ENCODE peak calls at places on chromosome 5, in ten cellular contexts. G is ascending aorta, P is fibroblast of mammary gland, L is fibroblast of villous mesenchyme, K is AG04450, V is choroid plexus epithelial cell, C is upper lobe of right lung, T is heart left ventricle, Q is AG10803, X is cardiac fibroblast. A is an unnamed sample.

GRCh38 chr5:103894882-103895281 is 332.3 kb upstream of the NUDT12 start:
- DNase-seq in L (no peak), Q (peak), X (no peak), P (peak), V (peak), C (no peak), G (no peak), K (no peak), T (no peak), A (no peak)

GRCh38 chr5:102834438-102834964 is 79.4 kb downstream of the PAM start:
- DNase-seq in V (no peak), G (no peak), P (no peak), K (no peak), Q (no peak), X (no peak), C (no peak), L (no peak), T (no peak), A (no peak)

GRCh38 chr5:41246376-41246775 is 33.0 kb upstream of the C6 start:
- DNase-seq in V (peak), P (peak), G (no peak), T (no peak), Q (peak), X (peak), K (peak), C (no peak), L (peak), A (peak)

GRCh38 chr5:176388003-176388340 is 426 bp downstream of the NOP16 start:
- DNase-seq in Q (no peak), G (no peak), X (peak), L (peak), K (no peak), V (peak), C (no peak), T (no peak), P (peak), A (no peak)

GRCh38 chr5:74954919-74955318 is 88.7 kb upstream of the FAM169A start:
- DNase-seq in Q (peak), T (no peak), V (peak), C (no peak), X (peak), P (peak), K (peak), L (peak), G (no peak), A (peak)

GRCh38 chr5:130720355-130720754 is 444.7 kb downstream of the HINT1 start:
- DNase-seq in T (no peak), C (no peak), Q (peak), X (peak), K (no peak), L (peak), P (peak), G (no peak), V (peak), A (peak)

GRCh38 chr5:113294341-113295110 is 140.3 kb downstream of the TSSK1B start:
- DNase-seq in K (peak), G (peak), C (peak), L (peak), P (peak), Q (peak), X (peak), T (peak), V (peak), A (peak)

GRCh38 chr5:157816682-157817268 is 42.2 kb downstream of the CLINT1 start:
- DNase-seq in P (peak), X (peak), T (no peak), L (peak), K (no peak), Q (peak), G (no peak), C (no peak), V (peak), A (peak)

GRCh38 chr5:112417931-112418358 is 1.1 kb downstream of the EPB41L4A start:
- DNase-seq in X (peak), G (no peak), C (peak), L (peak), P (peak), V (peak), Q (no peak), T (peak), K (no peak), A (peak)

GRCh38 chr5:37189355-37189754 is 59.8 kb downstream of the CPLANE1 start:
- DNase-seq in T (no peak), X (no peak), C (no peak), P (peak), Q (peak), L (peak), V (peak), K (no peak), G (no peak), A (no peak)

GRCh38 chr5:150153957-150154617 is 1.6 kb downstream of the PDGFRB start:
- DNase-seq in K (no peak), T (no peak), V (peak), P (peak), C (no peak), G (no peak), X (peak), L (peak), Q (peak), A (no peak)
- H3K4me3 ChIP-seq in K (peak), T (peak), V (peak), P (peak), C (peak), G (peak), X (peak), L (peak), Q (peak), A (no peak)

GRCh38 chr5:135178476-135179155 is 144.6 kb upstream of the PITX1 start:
- DNase-seq in X (no peak), L (no peak), C (no peak), V (no peak), T (no peak), P (no peak), G (no peak), Q (no peak), K (no peak), A (no peak)

GRCh38 chr5:135181653-135182052 is 147.6 kb upstream of the PITX1 start:
- DNase-seq in L (no peak), V (no peak), G (no peak), C (no peak), P (no peak), Q (no peak), X (no peak), T (no peak), K (no peak), A (no peak)

GRCh38 chr5:135176991-135177390 is 143.0 kb upstream of the PITX1 start:
- DNase-seq in C (no peak), T (no peak), G (no peak), L (no peak), Q (no peak), P (no peak), V (no peak), K (no peak), X (no peak), A (no peak)

GRCh38 chr5:135177591-135177990 is 143.6 kb upstream of the PITX1 start:
- DNase-seq in P (no peak), V (no peak), K (no peak), C (no peak), T (no peak), X (no peak), G (no peak), L (no peak), Q (no peak), A (no peak)

GRCh38 chr5:135179308-135179980 is 145.4 kb upstream of the PITX1 start:
- DNase-seq in X (no peak), K (no peak), L (no peak), G (no peak), P (no peak), V (no peak), Q (no peak), T (no peak), C (no peak), A (no peak)
- TF ChIP-seq CTCF in X (no peak), K (peak), L (peak), G (no peak), P (no peak), V (peak), Q (no peak), T (no peak), C (no peak), A (no peak)

GRCh38 chr5:81850932-81851331 is 100.0 kb upstream of the SSBP2 start:
- DNase-seq in Q (peak), T (no peak), P (no peak), X (no peak), L (peak), K (no peak), V (peak), G (no peak), C (no peak), A (no peak)
- H3K4me3 ChIP-seq in Q (peak), T (peak), P (no peak), X (peak), L (no peak), K (no peak), V (no peak), G (no peak), C (peak), A (no peak)

GRCh38 chr5:62097361-62097760 is 208.6 kb upstream of the KIF2A start:
- DNase-seq in T (no peak), P (no peak), L (no peak), V (no peak), Q (no peak), X (no peak), G (no peak), C (no peak), K (no peak), A (no peak)

DNA sequence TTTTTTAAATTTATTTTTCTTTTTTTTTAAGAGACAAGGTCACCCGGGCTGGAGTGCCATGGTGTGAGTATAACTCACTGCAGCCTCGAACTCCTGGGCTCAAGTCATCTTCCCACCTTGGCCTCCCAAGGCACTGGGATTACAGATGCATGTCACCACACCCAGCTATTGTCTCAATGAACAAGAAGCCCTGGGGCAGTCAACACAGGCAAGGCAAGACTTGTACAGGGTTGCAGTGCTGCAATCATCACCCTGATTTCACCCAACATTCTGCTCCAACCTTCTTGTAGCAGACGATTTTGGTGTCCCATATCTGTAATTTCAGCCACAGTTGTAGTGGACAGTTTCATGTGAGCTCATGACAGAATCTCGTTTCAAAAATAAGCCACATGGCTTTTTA is 205.8 kb upstream of the KIF2A start:
- DNase-seq in G (no peak), C (no peak), X (no peak), T (no peak), V (no peak), Q (no peak), K (no peak), P (no peak), L (no peak), A (peak)
- TF ChIP-seq CTCF in G (no peak), C (no peak), X (no peak), T (no peak), V (no peak), Q (no peak), K (no peak), P (no peak), L (no peak), A (no peak)

GRCh38 chr5:179822059-179822432 is 1.3 kb downstream of the SQSTM1 start:
- DNase-seq in C (no peak), L (no peak), T (no peak), V (no peak), K (no peak), X (no peak), G (no peak), Q (no peak), P (no peak), A (no peak)

GRCh38 chr5:179820483-179821297 is at the start of gene SQSTM1:
- DNase-seq in G (no peak), Q (peak), X (peak), K (peak), V (peak), C (peak), P (peak), T (peak), L (peak), A (peak)

GRCh38 chr5:179820127-179820482 is 600 bp upstream of the SQSTM1 start:
- DNase-seq in K (no peak), P (no peak), X (no peak), V (no peak), L (no peak), T (no peak), G (no peak), C (no peak), Q (no peak), A (no peak)

GRCh38 chr5:179822444-179822990 is 1.8 kb downstream of the SQSTM1 start:
- DNase-seq in K (no peak), G (no peak), Q (no peak), L (no peak), V (no peak), C (no peak), P (no peak), T (no peak), X (no peak), A (no peak)

GRCh38 chr5:179821298-179822058 is 773 bp downstream of the SQSTM1 start:
- DNase-seq in X (peak), G (peak), C (peak), P (peak), K (peak), Q (peak), V (peak), L (peak), T (peak), A (peak)
- H3K4me3 ChIP-seq in X (peak), G (peak), C (peak), P (peak), K (peak), Q (peak), V (peak), L (peak), T (peak), A (peak)

GRCh38 chr5:73446631-73447233 is 1.8 kb downstream of the FOXD1 start:
- DNase-seq in C (no peak), L (no peak), P (no peak), X (no peak), T (no peak), V (no peak), G (no peak), K (no peak), Q (no peak), A (no peak)

GRCh38 chr5:73448072-73448432 is 525 bp downstream of the FOXD1 start:
- DNase-seq in V (no peak), P (no peak), Q (no peak), X (no peak), T (peak), G (no peak), K (no peak), C (no peak), L (no peak), A (no peak)

GRCh38 chr5:73448451-73449136 is at the start of gene FOXD1:
- DNase-seq in L (peak), K (peak), X (peak), T (peak), V (peak), P (peak), Q (peak), C (peak), G (peak), A (peak)

GRCh38 chr5:73445708-73446630 is 2.6 kb downstream of the FOXD1 start:
- DNase-seq in X (no peak), K (no peak), P (no peak), C (no peak), Q (no peak), G (no peak), L (no peak), T (no peak), V (no peak), A (no peak)

DNA sequence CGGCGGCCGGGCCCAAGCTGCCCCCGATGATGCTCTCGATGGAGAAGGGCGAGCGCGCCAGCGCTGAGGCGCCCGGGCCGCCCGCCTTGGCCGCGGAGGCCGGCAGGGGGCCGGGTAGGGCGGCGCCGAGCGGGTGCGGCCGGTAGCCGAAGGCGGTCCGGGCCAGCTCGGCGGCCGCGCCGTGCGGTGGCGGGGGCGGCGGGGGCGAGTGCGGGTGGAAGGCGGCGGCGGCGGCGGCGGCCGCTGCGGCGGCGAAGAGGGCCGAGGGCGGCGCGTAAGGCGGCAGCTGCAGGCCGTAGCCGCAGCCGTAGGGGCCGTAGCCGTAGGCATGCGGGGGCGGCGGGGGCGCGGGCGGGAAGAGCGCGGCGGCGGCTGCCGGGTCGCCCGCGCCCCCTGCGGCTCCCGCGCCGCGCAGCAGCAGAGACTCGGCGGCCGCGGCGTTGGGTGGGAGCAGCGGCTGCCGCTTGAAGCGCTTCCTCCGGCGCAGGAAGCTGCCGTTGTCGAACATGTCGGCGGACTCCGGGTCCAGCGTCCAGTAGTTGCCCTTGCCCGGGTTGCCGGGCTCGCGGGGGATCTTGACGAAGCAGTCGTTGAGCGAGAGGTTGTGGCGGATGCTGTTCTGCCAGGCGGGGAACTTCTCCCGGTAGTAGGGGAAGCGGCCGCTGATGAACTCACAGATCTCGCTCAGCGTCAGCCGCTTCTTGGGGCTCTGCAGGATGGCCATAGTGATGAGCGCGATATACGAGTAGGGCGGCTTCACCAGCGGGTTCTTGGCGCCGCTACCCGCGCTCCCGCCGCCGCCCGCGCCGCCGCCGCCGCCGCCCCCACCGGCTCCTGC is 1.1 kb downstream of the FOXD1 start:
- DNase-seq in K (no peak), T (peak), V (peak), P (peak), X (peak), L (peak), G (no peak), Q (peak), C (peak), A (peak)
- TF ChIP-seq CTCF in K (no peak), T (no peak), V (no peak), P (no peak), X (no peak), L (no peak), G (no peak), Q (no peak), C (no peak), A (no peak)

GRCh38 chr5:168165221-168165965 is 126.1 kb upstream of the WWC1 start:
- DNase-seq in L (no peak), T (no peak), K (no peak), C (no peak), Q (no peak), G (no peak), P (no peak), V (no peak), X (no peak), A (no peak)
- H3K4me3 ChIP-seq in L (no peak), T (no peak), K (no peak), C (no peak), Q (no peak), G (no peak), P (no peak), V (no peak), X (no peak), A (no peak)

DNA sequence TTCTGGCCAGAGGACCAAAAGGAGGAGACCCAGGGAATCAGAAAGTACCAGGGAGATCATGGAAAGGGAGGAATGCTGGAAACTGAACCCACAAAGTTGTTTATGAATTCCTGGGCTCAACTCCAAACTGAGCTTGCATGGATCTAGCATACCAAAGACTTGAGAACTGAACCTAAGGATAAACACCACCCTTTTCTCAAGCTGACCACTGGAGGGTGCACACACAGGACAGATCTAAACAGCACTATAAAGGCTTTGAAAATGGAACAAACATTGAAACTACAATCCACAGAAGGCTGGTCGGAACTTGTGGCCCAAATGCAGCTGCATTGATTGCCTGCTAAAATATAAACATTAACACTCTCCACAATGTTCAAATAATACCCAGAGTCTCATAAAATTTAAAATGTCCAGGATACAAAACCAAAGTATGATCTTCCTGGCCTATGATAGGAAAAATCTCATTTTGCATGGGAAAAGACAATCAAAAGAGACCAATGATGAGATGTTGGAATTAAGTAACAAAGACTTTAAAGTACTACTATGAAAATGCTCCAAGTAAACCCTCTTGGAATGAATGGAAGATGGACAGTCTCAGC is 15.6 kb upstream of the IRF1 start:
- DNase-seq in X (peak), C (no peak), Q (peak), V (peak), T (no peak), K (peak), G (no peak), L (peak), P (peak), A (peak)
- TF ChIP-seq CTCF in X (peak), C (peak), Q (peak), V (peak), T (peak), K (peak), G (peak), L (peak), P (peak), A (peak)

DNA sequence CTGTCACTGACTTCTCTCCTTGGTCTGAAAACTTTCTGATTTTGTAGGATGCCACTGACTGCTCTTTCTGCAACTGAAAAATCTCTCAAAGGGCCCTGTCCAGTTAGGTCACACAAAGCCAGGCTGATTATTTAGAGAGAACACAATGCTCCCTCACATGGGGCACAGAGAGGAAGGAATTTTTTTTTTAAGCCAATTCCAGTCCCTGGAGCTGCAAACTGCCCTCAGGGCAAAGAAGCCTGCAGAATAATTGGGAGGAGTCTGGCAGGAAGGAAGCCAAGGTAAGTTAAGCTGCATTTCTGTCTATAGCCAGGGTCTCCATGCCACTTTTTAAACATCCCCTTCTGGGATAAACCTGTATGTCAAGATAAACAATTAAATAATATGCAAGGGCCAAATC is 305.5 kb downstream of the ZSWIM6 start:
- DNase-seq in T (no peak), P (no peak), G (no peak), Q (no peak), X (no peak), K (no peak), V (no peak), L (no peak), C (no peak), A (peak)
- H3K4me3 ChIP-seq in T (no peak), P (no peak), G (no peak), Q (no peak), X (no peak), K (no peak), V (no peak), L (no peak), C (no peak), A (no peak)

A was measured in epithelial cell of esophagus.